ENCODE peak calls at places on chromosomes 12 and 14, in nine cellular contexts. Z is transverse colon, W is gastrocnemius medialis, T is cardiac fibroblast, E is GM10248, Y is HFFc6, V is AG09319, S is activated B cell treated with CpG ODN at 0.5 μM for 24 hours, M is astrocyte. U is an unnamed sample.

GRCh38 chr12:52601671-52602070 is 408 bp upstream of the KRT72 start:
- DNase-seq in Z (no peak), W (no peak), T (no peak), E (no peak), Y (no peak), V (no peak), S (no peak), M (no peak), U (no peak)

GRCh38 chr12:128940974-128941373 is 87.7 kb downstream of the GLT1D1 start:
- DNase-seq in Z (no peak), W (no peak), T (no peak), E (no peak), Y (no peak), V (no peak), S (no peak), M (no peak), U (no peak)

GRCh38 chr14:106200539-106201310 is 674.3 kb downstream of the TMEM121 start:
- DNase-seq in Z (no peak), W (no peak), T (no peak), E (no peak), Y (no peak), V (no peak), S (no peak), M (no peak), U (no peak)

GRCh38 chr12:66087365-66087943 is 43.1 kb downstream of the LLPH start:
- DNase-seq in Z (peak; percentile 62), W (peak; percentile 34), T (peak; percentile 87), E (peak; percentile 52), Y (peak; percentile 65), V (peak; percentile 59), S (no peak), M (peak; percentile 45), U (peak; percentile 33)

GRCh38 chr12:5654019-5654418 is 222.1 kb downstream of the NTF3 start:
- DNase-seq in Z (no peak), W (no peak), T (no peak), E (no peak), Y (no peak), V (no peak), S (no peak), M (no peak), U (no peak)

GRCh38 chr14:104796682-104797081 is 1.1 kb upstream of the AKT1 start:
- DNase-seq in Z (no peak), W (no peak), T (no peak), E (no peak), Y (no peak), V (no peak), S (no peak), M (no peak), U (no peak)

GRCh38 chr12:58917699-58918334 is 2.5 kb downstream of the LRIG3 start:
- DNase-seq in Z (no peak), W (no peak), T (peak; percentile 18), E (no peak), Y (no peak), V (no peak), S (no peak), M (no peak), U (no peak)

GRCh38 chr14:90678420-90678819 is 137.8 kb downstream of the TTC7B start:
- DNase-seq in Z (no peak), W (no peak), T (peak; percentile 63), E (no peak), Y (peak; percentile 13), V (no peak), S (no peak), M (peak; percentile 22), U (no peak)

GRCh38 chr14:85534914-85535313 is 5.0 kb downstream of the FLRT2 start:
- DNase-seq in Z (no peak), W (no peak), T (peak; percentile 12), E (no peak), Y (no peak), V (no peak), S (no peak), M (no peak), U (no peak)

DNA sequence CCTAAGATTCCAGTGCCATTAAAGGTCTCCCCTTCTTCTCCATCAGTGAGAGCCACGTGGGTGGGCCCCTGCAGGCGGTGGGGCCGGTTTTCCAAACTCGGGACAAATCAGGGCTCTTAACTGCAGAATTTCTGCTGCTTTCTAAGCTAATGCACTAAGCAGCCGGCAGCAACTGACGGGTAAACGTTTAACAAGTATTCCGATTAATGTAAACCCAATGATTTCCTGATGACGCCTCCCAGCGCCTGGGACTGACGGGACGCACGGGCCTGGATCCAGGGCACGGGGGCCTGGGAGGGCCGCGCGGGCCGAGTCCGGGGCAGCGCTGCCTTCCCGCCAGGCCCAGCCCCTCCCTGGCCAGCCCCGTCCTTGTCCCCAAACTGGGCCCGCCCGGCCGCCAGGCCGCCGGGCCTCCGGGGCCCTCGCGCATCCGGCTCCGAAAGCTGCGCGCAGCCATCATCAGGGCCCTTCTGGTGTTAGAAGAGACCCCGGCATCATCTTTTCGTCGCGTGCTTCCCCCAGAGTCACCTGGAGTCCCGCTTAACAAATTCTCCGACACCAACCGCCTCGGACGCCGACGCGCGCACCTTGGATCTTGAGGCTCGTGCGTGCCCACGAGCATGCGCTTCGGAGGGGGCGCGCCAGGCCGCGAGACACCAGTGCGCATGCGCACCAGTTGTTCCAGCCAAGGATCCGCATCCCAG is at the start of gene MLH3:
- DNase-seq in Z (peak; percentile 89), W (peak; percentile 77), T (peak; percentile 83), E (peak; percentile 91), Y (peak; percentile 32), V (no peak), S (peak; percentile 75), M (peak; percentile 53), U (peak; percentile 78)
- TF ChIP-seq CTCF in Z (no peak), W (no peak), T (no peak), E (no peak), Y (no peak), V (no peak), S (no peak), M (no peak), U (no peak)

DNA sequence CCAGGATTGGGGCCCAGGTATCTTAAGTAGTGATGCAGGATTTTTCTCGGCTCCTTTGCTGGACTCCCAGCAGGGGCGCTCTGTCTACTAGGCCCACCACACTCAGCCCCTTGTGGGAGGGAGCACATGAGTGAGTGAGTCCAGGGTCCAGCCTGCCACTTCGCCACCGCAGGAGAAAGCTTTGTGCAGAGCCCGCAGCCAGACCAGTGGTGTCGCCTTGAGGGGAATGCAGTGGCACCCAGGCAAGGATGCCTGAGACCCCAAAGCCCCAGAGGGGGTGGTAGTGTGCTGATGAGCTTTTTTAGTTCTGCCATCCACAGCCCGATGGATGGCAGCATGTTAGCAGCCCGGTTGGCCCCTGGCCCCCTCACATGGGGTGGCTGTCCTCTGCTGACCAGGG is 5.4 kb upstream of the MRPS35 start:
- DNase-seq in Z (no peak), W (no peak), T (no peak), E (no peak), Y (no peak), V (no peak), S (no peak), M (no peak), U (no peak)
- TF ChIP-seq CTCF in Z (no peak), W (no peak), T (no peak), E (no peak), Y (no peak), V (no peak), S (no peak), M (no peak), U (peak; percentile 56)

GRCh38 chr12:14239350-14239934 is 126.0 kb upstream of the ATF7IP start:
- DNase-seq in Z (no peak), W (peak; percentile 29), T (peak; percentile 47), E (peak; percentile 47), Y (no peak), V (no peak), S (peak; percentile 48), M (peak; percentile 57), U (no peak)
- TF ChIP-seq CTCF in Z (no peak), W (no peak), T (no peak), E (no peak), Y (peak; percentile 23), V (no peak), S (no peak), M (no peak), U (peak; percentile 9)

GRCh38 chr14:61186793-61187641 is 94.1 kb downstream of the TMEM30B start:
- DNase-seq in Z (no peak), W (peak; percentile 48), T (no peak), E (no peak), Y (no peak), V (no peak), S (no peak), M (no peak), U (no peak)
- TF ChIP-seq CTCF in Z (no peak), W (no peak), T (no peak), E (no peak), Y (no peak), V (no peak), S (no peak), M (no peak), U (no peak)

DNA sequence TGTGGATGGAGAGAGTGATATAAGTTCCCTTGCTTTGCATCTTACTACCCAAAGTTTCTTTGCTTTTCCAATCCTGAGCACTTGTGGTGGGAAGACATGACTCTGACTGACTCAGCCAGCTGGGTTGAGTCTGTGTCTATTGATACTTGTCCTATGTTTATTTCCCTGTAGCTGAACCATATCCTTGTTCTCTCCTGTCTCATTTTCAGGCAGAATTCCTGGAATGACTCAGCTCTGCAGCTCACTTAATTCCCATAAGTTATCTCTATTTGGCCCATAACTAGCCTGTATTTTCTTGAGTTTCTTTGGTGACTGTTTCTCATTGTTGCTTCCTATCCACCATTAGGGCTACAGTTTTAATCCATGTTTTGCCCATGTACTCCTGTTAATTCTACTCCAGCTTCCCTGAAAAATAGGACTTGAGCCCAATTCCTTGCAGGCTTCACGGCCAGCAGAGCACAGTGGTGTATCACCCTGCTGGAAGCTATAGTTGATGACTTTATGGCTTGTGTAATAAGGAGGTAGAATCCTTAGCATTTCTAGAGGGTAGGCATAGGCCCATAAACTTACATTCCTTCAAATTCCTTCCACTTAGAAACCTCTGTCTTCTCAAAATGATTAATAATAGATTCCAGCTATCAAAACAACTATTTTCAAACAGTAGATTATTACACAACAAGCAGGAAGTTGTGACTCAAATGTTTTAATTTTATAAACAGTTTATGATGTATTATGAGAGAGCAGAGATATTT is 183.1 kb downstream of the TMTC3 start:
- DNase-seq in Z (no peak), W (no peak), T (peak; percentile 95), E (no peak), Y (peak; percentile 91), V (peak; percentile 93), S (no peak), M (peak; percentile 97), U (no peak)
- TF ChIP-seq CTCF in Z (no peak), W (no peak), T (peak; percentile 32), E (no peak), Y (peak; percentile 46), V (peak; percentile 16), S (no peak), M (no peak), U (no peak)

GRCh38 chr12:10126401-10126800 is 3.6 kb downstream of the CLEC7A start:
- DNase-seq in Z (no peak), W (no peak), T (no peak), E (no peak), Y (no peak), V (no peak), S (no peak), M (no peak), U (no peak)
- TF ChIP-seq CTCF in Z (no peak), W (no peak), T (no peak), E (no peak), Y (no peak), V (no peak), S (no peak), M (no peak), U (no peak)

GRCh38 chr14:71538288-71538687 is 393.9 kb upstream of the RGS6 start:
- DNase-seq in Z (no peak), W (no peak), T (no peak), E (no peak), Y (no peak), V (no peak), S (no peak), M (no peak), U (no peak)
- TF ChIP-seq CTCF in Z (no peak), W (no peak), T (no peak), E (no peak), Y (no peak), V (no peak), S (no peak), M (no peak), U (no peak)

U was measured in progenitor cell of endocrine pancreas.